ENCODE peak calls at places on chromosome 9, in five cellular contexts. One of them, this sample, is unnamed. For H3K36me3, the result is how much of the 10 kb centered on the place peaks cover.

GRCh38 chr9:76658510-76659231 is 105.6 kb upstream of the PCA3 start:
- DNase-seq in body of pancreas: no peak
- DNase-seq in tibial nerve: no peak
- DNase-seq in uterus: no peak
- DNase-seq in IMR-90: peak
- DNase-seq in this sample: no peak

GRCh38 chr9:11962327-11962726 is 730.9 kb upstream of the TYRP1 start:
- DNase-seq in body of pancreas: no peak
- DNase-seq in uterus: no peak
- DNase-seq in IMR-90: no peak
- DNase-seq in tibial nerve: no peak
- DNase-seq in this sample: no peak

GRCh38 chr9:3848445-3849114 is 322.8 kb upstream of the RFX3 start:
- DNase-seq in body of pancreas: no peak
- DNase-seq in tibial nerve: no peak
- DNase-seq in IMR-90: peak
- DNase-seq in uterus: no peak
- DNase-seq in this sample: no peak

GRCh38 chr9:71685988-71686387 is 82.3 kb downstream of the CEMIP2 start:
- DNase-seq in IMR-90: no peak
- DNase-seq in tibial nerve: no peak
- DNase-seq in body of pancreas: no peak
- DNase-seq in uterus: no peak
- DNase-seq in this sample: no peak

GRCh38 chr9:136773386-136774044 is 9.2 kb upstream of the LCN15 start:
- DNase-seq in body of pancreas: no peak
- DNase-seq in uterus: no peak
- DNase-seq in IMR-90: no peak
- DNase-seq in tibial nerve: no peak
- DNase-seq in this sample: no peak

GRCh38 chr9:70486127-70486526 is 71.7 kb upstream of the KLF9 start:
- DNase-seq in tibial nerve: no peak
- DNase-seq in uterus: no peak
- DNase-seq in body of pancreas: peak
- DNase-seq in IMR-90: no peak
- DNase-seq in this sample: no peak

GRCh38 chr9:111945216-111945615 is 48.6 kb downstream of the UGCG start:
- DNase-seq in uterus: no peak
- DNase-seq in body of pancreas: no peak
- DNase-seq in tibial nerve: no peak
- DNase-seq in IMR-90: peak
- DNase-seq in this sample: no peak

GRCh38 chr9:5355817-5356216 is 16.1 kb upstream of the RLN1 start:
- DNase-seq in body of pancreas: no peak
- DNase-seq in IMR-90: no peak
- DNase-seq in tibial nerve: no peak
- DNase-seq in uterus: no peak
- DNase-seq in this sample: no peak

GRCh38 chr9:82593436-82593835 is 469.5 kb downstream of the RASEF start:
- DNase-seq in tibial nerve: no peak
- DNase-seq in IMR-90: no peak
- DNase-seq in uterus: no peak
- DNase-seq in body of pancreas: no peak
- DNase-seq in this sample: no peak

GRCh38 chr9:14452539-14452938 is 138.6 kb upstream of the NFIB start:
- DNase-seq in uterus: no peak
- DNase-seq in body of pancreas: no peak
- DNase-seq in tibial nerve: no peak
- DNase-seq in IMR-90: no peak
- DNase-seq in this sample: no peak

GRCh38 chr9:980621-981020 is 4.2 kb downstream of the DMRT3 start:
- DNase-seq in body of pancreas: no peak
- DNase-seq in IMR-90: no peak
- DNase-seq in uterus: no peak
- DNase-seq in tibial nerve: no peak
- DNase-seq in this sample: no peak

GRCh38 chr9:76374702-76375543 is 19.3 kb downstream of the RFK start:
- DNase-seq in tibial nerve: peak
- DNase-seq in IMR-90: peak
- DNase-seq in body of pancreas: peak
- DNase-seq in uterus: peak
- DNase-seq in this sample: peak

GRCh38 chr9:2066312-2067273 is 51.4 kb downstream of the SMARCA2 start:
- DNase-seq in IMR-90: peak
- DNase-seq in uterus: no peak
- DNase-seq in body of pancreas: no peak
- DNase-seq in tibial nerve: no peak
- DNase-seq in this sample: no peak

GRCh38 chr9:31290731-31291130 is 1093.7 kb upstream of the ACO1 start:
- DNase-seq in body of pancreas: no peak
- DNase-seq in uterus: no peak
- DNase-seq in IMR-90: no peak
- DNase-seq in tibial nerve: no peak
- DNase-seq in this sample: no peak

GRCh38 chr9:92790542-92791527 is 26.2 kb upstream of the BICD2 start:
- DNase-seq in IMR-90: peak
- DNase-seq in body of pancreas: peak
- DNase-seq in tibial nerve: peak
- DNase-seq in uterus: peak
- DNase-seq in this sample: peak

GRCh38 chr9:14031761-14032279 is 282.1 kb downstream of the NFIB start:
- DNase-seq in body of pancreas: no peak
- DNase-seq in IMR-90: no peak
- DNase-seq in uterus: no peak
- DNase-seq in tibial nerve: no peak
- DNase-seq in this sample: no peak

GRCh38 chr9:124352616-124353015 is 62.6 kb downstream of the PSMB7 start:
- DNase-seq in tibial nerve: no peak
- DNase-seq in body of pancreas: no peak
- DNase-seq in IMR-90: peak
- DNase-seq in uterus: no peak
- DNase-seq in this sample: no peak

GRCh38 chr9:77926314-77926959 is 105.2 kb downstream of the GNAQ start:
- DNase-seq in uterus: no peak
- DNase-seq in body of pancreas: no peak
- DNase-seq in tibial nerve: no peak
- DNase-seq in IMR-90: peak
- DNase-seq in this sample: no peak

GRCh38 chr9:88814521-88815101 is 176.7 kb upstream of the S1PR3 start:
- DNase-seq in IMR-90: peak
- DNase-seq in body of pancreas: no peak
- DNase-seq in uterus: peak
- DNase-seq in tibial nerve: no peak
- DNase-seq in this sample: no peak

GRCh38 chr9:121816845-121817450 is 165.5 kb downstream of the DAB2IP start:
- DNase-seq in tibial nerve: no peak
- DNase-seq in IMR-90: no peak
- DNase-seq in uterus: no peak
- DNase-seq in body of pancreas: no peak
- DNase-seq in this sample: no peak

GRCh38 chr9:99731950-99732349 is 89.7 kb upstream of the NR4A3 start:
- DNase-seq in uterus: no peak
- DNase-seq in tibial nerve: no peak
- DNase-seq in body of pancreas: no peak
- DNase-seq in IMR-90: no peak
- DNase-seq in this sample: no peak

GRCh38 chr9:70409280-70409679 is 5.2 kb downstream of the KLF9 start:
- DNase-seq in uterus: no peak
- DNase-seq in tibial nerve: no peak
- DNase-seq in IMR-90: no peak
- DNase-seq in body of pancreas: no peak
- DNase-seq in this sample: no peak

GRCh38 chr9:124270504-124271335 is 13.0 kb downstream of the NEK6 start:
- DNase-seq in body of pancreas: peak
- DNase-seq in tibial nerve: peak
- DNase-seq in IMR-90: no peak
- DNase-seq in uterus: no peak
- DNase-seq in this sample: peak

GRCh38 chr9:37337301-37337905 is 85.1 kb upstream of the GRHPR start:
- DNase-seq in tibial nerve: no peak
- DNase-seq in uterus: no peak
- DNase-seq in IMR-90: no peak
- DNase-seq in body of pancreas: no peak
- DNase-seq in this sample: no peak

GRCh38 chr9:12414514-12414913 is 278.7 kb upstream of the TYRP1 start:
- DNase-seq in tibial nerve: no peak
- DNase-seq in body of pancreas: no peak
- DNase-seq in uterus: no peak
- DNase-seq in IMR-90: no peak
- DNase-seq in this sample: no peak

GRCh38 chr9:129598089-129598596 is 22.8 kb downstream of the C9orf50 start:
- DNase-seq in tibial nerve: no peak
- DNase-seq in uterus: no peak
- DNase-seq in body of pancreas: no peak
- DNase-seq in IMR-90: no peak
- DNase-seq in this sample: no peak

GRCh38 chr9:136403538-136403914 is 3.6 kb upstream of the SNAPC4 start:
- DNase-seq in body of pancreas: no peak
- DNase-seq in uterus: no peak
- DNase-seq in IMR-90: no peak
- DNase-seq in tibial nerve: no peak
- DNase-seq in this sample: no peak

GRCh38 chr9:36985061-36985768 is 48.9 kb downstream of the PAX5 start:
- DNase-seq in uterus: no peak
- DNase-seq in body of pancreas: no peak
- DNase-seq in tibial nerve: no peak
- DNase-seq in IMR-90: no peak
- DNase-seq in this sample: no peak

GRCh38 chr9:109113239-109113638 is 6.5 kb downstream of the TMEM245 start:
- DNase-seq in IMR-90: no peak
- DNase-seq in uterus: no peak
- DNase-seq in tibial nerve: no peak
- DNase-seq in body of pancreas: no peak
- DNase-seq in this sample: no peak
- H3K27ac ChIP-seq in IMR-90: no peak
- H3K27ac ChIP-seq in uterus: peak
- H3K27ac ChIP-seq in tibial nerve: peak
- H3K27ac ChIP-seq in body of pancreas: peak
- H3K27ac ChIP-seq in this sample: peak

GRCh38 chr9:79665383-79665782 is 93.6 kb downstream of the TLE4 start:
- DNase-seq in body of pancreas: no peak
- DNase-seq in IMR-90: no peak
- DNase-seq in tibial nerve: no peak
- DNase-seq in uterus: no peak
- DNase-seq in this sample: no peak
- H3K36me3 ChIP-seq in body of pancreas: under half
- H3K36me3 ChIP-seq in IMR-90: under half
- H3K36me3 ChIP-seq in tibial nerve: under half
- H3K36me3 ChIP-seq in uterus: under half
- H3K36me3 ChIP-seq in this sample: under half

DNA sequence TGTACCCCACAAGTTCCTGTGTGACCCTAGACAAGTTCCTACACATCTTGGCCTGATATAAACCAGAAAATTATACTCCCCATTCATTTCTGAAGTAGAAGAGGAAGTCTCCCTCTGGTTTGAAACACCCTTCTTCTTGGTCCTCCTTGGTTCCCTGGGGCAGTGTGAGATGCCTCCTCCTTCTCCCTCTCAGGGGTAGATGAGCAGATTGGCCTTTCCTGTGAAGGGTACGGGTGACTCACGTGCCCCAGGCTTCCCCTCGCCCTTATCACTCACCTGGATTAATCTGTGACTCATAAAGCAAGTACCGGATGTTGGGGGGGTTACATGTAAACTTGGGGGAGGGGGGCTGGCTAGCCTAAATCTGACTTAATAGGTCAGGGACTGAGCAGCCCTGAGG is 11.1 kb upstream of the AQP3 start:
- DNase-seq in uterus: no peak
- DNase-seq in body of pancreas: peak
- DNase-seq in tibial nerve: no peak
- DNase-seq in IMR-90: peak
- DNase-seq in this sample: no peak
- TF ChIP-seq POLR2A in uterus: no peak
- TF ChIP-seq POLR2A in body of pancreas: no peak
- TF ChIP-seq POLR2A in tibial nerve: no peak
- TF ChIP-seq POLR2A in IMR-90: no peak
- TF ChIP-seq POLR2A in this sample: no peak

GRCh38 chr9:127316586-127317383 is 52.2 kb downstream of the GARNL3 start:
- DNase-seq in body of pancreas: no peak
- DNase-seq in tibial nerve: no peak
- DNase-seq in IMR-90: peak
- DNase-seq in uterus: no peak
- DNase-seq in this sample: no peak

GRCh38 chr9:127311239-127311741 is 46.7 kb downstream of the GARNL3 start:
- DNase-seq in IMR-90: peak
- DNase-seq in uterus: no peak
- DNase-seq in tibial nerve: peak
- DNase-seq in body of pancreas: peak
- DNase-seq in this sample: peak

GRCh38 chr9:127314911-127315310 is 50.3 kb downstream of the GARNL3 start:
- DNase-seq in tibial nerve: no peak
- DNase-seq in uterus: no peak
- DNase-seq in body of pancreas: no peak
- DNase-seq in IMR-90: no peak
- DNase-seq in this sample: no peak

GRCh38 chr9:127309715-127310114 is 45.1 kb downstream of the GARNL3 start:
- DNase-seq in uterus: no peak
- DNase-seq in IMR-90: no peak
- DNase-seq in body of pancreas: no peak
- DNase-seq in tibial nerve: no peak
- DNase-seq in this sample: no peak

DNA sequence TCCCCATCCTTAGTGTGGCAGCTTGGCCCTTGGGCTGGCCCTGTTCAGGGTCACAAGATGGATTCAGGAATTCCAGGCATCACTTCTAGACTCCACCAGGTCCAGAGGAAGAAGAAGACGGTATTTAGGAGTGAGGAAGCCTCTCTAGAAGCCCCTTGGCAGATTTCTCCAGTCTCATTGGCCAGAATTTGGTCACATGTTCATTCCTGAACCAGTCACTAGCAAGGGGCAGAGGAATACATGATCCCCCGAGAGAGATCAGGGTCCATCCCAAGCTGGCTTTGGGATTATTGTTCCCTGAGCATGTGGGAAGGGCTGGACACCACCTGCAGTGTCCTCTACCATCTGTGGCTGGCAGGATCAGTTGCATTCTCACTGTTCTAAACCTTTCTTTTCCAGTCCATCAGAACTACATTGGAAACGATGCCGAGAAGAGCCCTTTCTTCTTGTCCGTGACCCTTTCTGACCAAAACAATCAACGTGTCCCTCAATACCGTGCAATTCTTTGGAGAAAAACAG is 48.5 kb downstream of the GARNL3 start:
- DNase-seq in uterus: no peak
- DNase-seq in tibial nerve: no peak
- DNase-seq in IMR-90: no peak
- DNase-seq in body of pancreas: no peak
- DNase-seq in this sample: no peak
- H3K27ac ChIP-seq in uterus: no peak
- H3K27ac ChIP-seq in tibial nerve: no peak
- H3K27ac ChIP-seq in IMR-90: no peak
- H3K27ac ChIP-seq in body of pancreas: no peak
- H3K27ac ChIP-seq in this sample: no peak

GRCh38 chr9:134835455-134835854 is 45.2 kb upstream of the FCN2 start:
- DNase-seq in uterus: peak
- DNase-seq in body of pancreas: no peak
- DNase-seq in IMR-90: no peak
- DNase-seq in tibial nerve: no peak
- DNase-seq in this sample: no peak
- H3K36me3 ChIP-seq in uterus: under half
- H3K36me3 ChIP-seq in body of pancreas: under half
- H3K36me3 ChIP-seq in IMR-90: half or more
- H3K36me3 ChIP-seq in tibial nerve: half or more
- H3K36me3 ChIP-seq in this sample: under half

GRCh38 chr9:33290247-33290993 is at the start of gene NFX1:
- DNase-seq in IMR-90: peak
- DNase-seq in uterus: peak
- DNase-seq in body of pancreas: peak
- DNase-seq in tibial nerve: peak
- DNase-seq in this sample: peak
- TF ChIP-seq POLR2A in IMR-90: peak
- TF ChIP-seq POLR2A in uterus: peak
- TF ChIP-seq POLR2A in body of pancreas: peak
- TF ChIP-seq POLR2A in tibial nerve: peak
- TF ChIP-seq POLR2A in this sample: peak